ENCODE peak calls at places on chromosomes 16 and 17, in four cellular contexts. I is A549, T is AG10803, G is fibroblast of the aortic adventitia. F is an unnamed sample.

GRCh38 chr16:23500212-23500865 is 10.0 kb downstream of the GGA2 start:
- DNase-seq in I (no peak), T (no peak), G (no peak), F (peak; percentile 72)

GRCh38 chr16:57873218-57873617 is 70.9 kb upstream of the KIFC3 start:
- DNase-seq in I (no peak), T (no peak), G (no peak), F (no peak)

GRCh38 chr17:27502526-27503324 is 46.5 kb downstream of the KSR1 start:
- DNase-seq in I (no peak), T (peak; percentile 98), G (peak; percentile 93), F (no peak)

GRCh38 chr16:69942627-69943170 is 8.4 kb upstream of the CLEC18A start:
- DNase-seq in I (no peak), T (no peak), G (no peak), F (no peak)

GRCh38 chr17:60506312-60506711 is 19.7 kb downstream of the APPBP2 start:
- DNase-seq in I (no peak), T (peak; percentile 48), G (peak; percentile 55), F (no peak)

GRCh38 chr17:46790216-46790615 is 28.3 kb downstream of the WNT3 start:
- DNase-seq in I (no peak), T (no peak), G (no peak), F (no peak)

GRCh38 chr17:38425744-38426143 is 2.5 kb upstream of the ARHGAP23 start:
- DNase-seq in I (no peak), T (no peak), G (no peak), F (no peak)

GRCh38 chr16:595942-596735 is 6.3 kb downstream of the RAB40C start:
- DNase-seq in I (no peak), T (no peak), G (no peak), F (no peak)

GRCh38 chr16:642189-643049 is 791 bp downstream of the MCRIP2 start:
- DNase-seq in I (no peak), T (no peak), G (no peak), F (peak; percentile 84)

GRCh38 chr17:39187152-39187830 is 10.2 kb downstream of the CACNB1 start:
- DNase-seq in I (no peak), T (no peak), G (no peak), F (peak; percentile 63)

GRCh38 chr16:67967956-67968439 is 439 bp downstream of the SLC12A4 start:
- DNase-seq in I (peak; percentile 36), T (peak; percentile 42), G (peak; percentile 32), F (peak; percentile 59)

GRCh38 chr16:83906690-83907089 is 7.8 kb downstream of the MLYCD start:
- DNase-seq in I (no peak), T (peak; percentile 63), G (peak; percentile 39), F (no peak)

GRCh38 chr16:71440669-71441347 is 1.0 kb downstream of the TLE7 start:
- DNase-seq in I (no peak), T (no peak), G (no peak), F (no peak)

GRCh38 chr16:70396209-70396904 is 42.5 kb downstream of the ST3GAL2 start:
- DNase-seq in I (no peak), T (peak; percentile 37), G (peak; percentile 14), F (no peak)

GRCh38 chr17:48406936-48407567 is 23.0 kb downstream of the SKAP1 start:
- DNase-seq in I (no peak), T (no peak), G (peak; percentile 25), F (no peak)

GRCh38 chr16:47966325-47966724 is 189.5 kb downstream of the ABCC12 start:
- DNase-seq in I (no peak), T (no peak), G (no peak), F (no peak)

GRCh38 chr16:1993731-1994131 is 4.0 kb downstream of the SYNGR3 start:
- DNase-seq in I (no peak), T (peak; percentile 44), G (no peak), F (no peak)

GRCh38 chr17:32936894-32937500 is 9.0 kb downstream of the TMEM98 start:
- DNase-seq in I (peak; percentile 78), T (peak; percentile 72), G (peak; percentile 77), F (peak; percentile 64)

GRCh38 chr17:69046130-69046807 is 14.5 kb downstream of the ABCA9 start:
- DNase-seq in I (no peak), T (no peak), G (no peak), F (no peak)

GRCh38 chr17:31753011-31753410 is 106.0 kb downstream of the COPRS start:
- DNase-seq in I (no peak), T (no peak), G (no peak), F (no peak)

GRCh38 chr17:76147211-76148014 is 6.4 kb upstream of the FOXJ1 start:
- DNase-seq in I (peak; percentile 64), T (peak; percentile 31), G (peak; percentile 59), F (no peak)

GRCh38 chr16:49048557-49048956 is 233.1 kb downstream of the CBLN1 start:
- DNase-seq in I (no peak), T (no peak), G (peak; percentile 83), F (no peak)

GRCh38 chr17:15377200-15377599 is 35.8 kb upstream of the TEKT3 start:
- DNase-seq in I (no peak), T (peak; percentile 80), G (peak; percentile 76), F (no peak)

GRCh38 chr16:66660422-66661209 is 35.9 kb downstream of the CMTM4 start:
- DNase-seq in I (peak; percentile 72), T (peak; percentile 86), G (peak; percentile 82), F (peak; percentile 43)

GRCh38 chr17:48513653-48514482 is 16.9 kb downstream of the HOXB1 start:
- DNase-seq in I (no peak), T (no peak), G (no peak), F (no peak)

GRCh38 chr16:10182186-10182683 is at the start of gene GRIN2A:
- DNase-seq in I (no peak), T (no peak), G (no peak), F (no peak)

GRCh38 chr16:10183606-10183959 is 1.4 kb upstream of the GRIN2A start:
- DNase-seq in I (no peak), T (no peak), G (no peak), F (no peak)

GRCh38 chr16:10180042-10180770 is 2.0 kb downstream of the GRIN2A start:
- DNase-seq in I (no peak), T (no peak), G (no peak), F (no peak)

GRCh38 chr16:10180771-10181163 is 1.5 kb downstream of the GRIN2A start:
- DNase-seq in I (peak; percentile 28), T (no peak), G (no peak), F (no peak)

DNA sequence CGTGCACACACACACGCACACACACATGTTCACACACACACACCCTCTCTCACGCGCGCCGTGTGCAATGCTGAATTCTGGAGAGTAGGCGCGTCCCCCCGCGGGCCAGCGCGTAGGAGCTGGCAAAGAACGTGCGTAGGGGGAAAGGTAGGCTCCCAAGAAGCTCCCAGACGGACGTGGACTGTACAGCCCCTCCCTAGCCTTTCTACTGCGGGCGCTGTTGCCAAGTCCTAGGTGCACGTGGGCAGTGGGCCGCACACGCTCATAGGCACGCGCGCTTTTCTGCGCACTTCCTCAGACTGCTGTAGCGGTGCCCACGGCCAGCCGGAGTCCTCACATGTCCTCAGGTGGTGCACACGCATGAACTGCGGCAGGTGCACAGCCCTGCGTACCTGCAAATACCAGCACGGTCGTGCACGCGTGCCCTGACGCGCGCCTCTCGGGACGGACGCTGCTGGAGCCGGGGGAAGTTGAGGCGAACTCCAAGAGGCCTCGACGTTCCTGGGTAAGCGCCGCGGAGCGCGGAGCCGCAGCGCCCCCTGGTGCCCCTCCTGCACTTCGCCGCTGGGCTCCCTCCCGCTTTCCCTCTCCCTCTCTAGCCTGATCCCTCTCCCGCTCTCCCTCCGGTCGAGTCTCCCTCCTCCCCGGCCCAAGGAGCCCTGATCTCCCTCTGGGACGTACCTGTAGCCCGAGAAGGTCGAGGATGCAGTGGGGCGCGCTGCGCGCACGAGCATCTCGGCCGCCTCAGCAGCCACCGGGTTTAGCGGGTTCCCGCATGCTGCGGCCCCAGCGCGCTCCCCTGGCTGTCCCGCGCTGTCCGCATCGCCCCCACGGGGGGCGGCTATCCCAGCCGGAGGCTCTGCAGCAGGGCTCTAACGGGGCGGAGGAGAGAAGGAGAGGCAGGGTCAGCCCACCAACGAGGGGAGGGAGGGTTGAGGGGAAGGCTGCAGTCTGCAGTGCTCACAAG is 749 bp downstream of the GRIN2A start:
- DNase-seq in I (peak; percentile 62), T (peak; percentile 56), G (peak; percentile 70), F (peak; percentile 56)
- TF ChIP-seq CTCF in I (peak; percentile 83), T (peak; percentile 81), G (peak; percentile 92), F (peak; percentile 82)

GRCh38 chr17:50209472-50210248 is 8.2 kb upstream of the COL1A1 start:
- DNase-seq in I (no peak), T (peak; percentile 100), G (peak; percentile 100), F (peak; percentile 79)
- H3K4me3 ChIP-seq in I (no peak overlapping the region), T (peak overlapping the region; percentile 61), G (peak overlapping the region; percentile 57), F (no peak overlapping the region)

GRCh38 chr16:74280448-74280847 is 16.2 kb upstream of the PSMD7 start:
- DNase-seq in I (no peak), T (no peak), G (no peak), F (no peak)

GRCh38 chr16:74271879-74272278 is 24.7 kb upstream of the PSMD7 start:
- DNase-seq in I (no peak), T (no peak), G (no peak), F (no peak)

GRCh38 chr16:74279805-74280204 is 16.8 kb upstream of the PSMD7 start:
- DNase-seq in I (no peak), T (no peak), G (no peak), F (no peak)

GRCh38 chr16:74279266-74279665 is 17.3 kb upstream of the PSMD7 start:
- DNase-seq in I (no peak), T (no peak), G (no peak), F (no peak)

DNA sequence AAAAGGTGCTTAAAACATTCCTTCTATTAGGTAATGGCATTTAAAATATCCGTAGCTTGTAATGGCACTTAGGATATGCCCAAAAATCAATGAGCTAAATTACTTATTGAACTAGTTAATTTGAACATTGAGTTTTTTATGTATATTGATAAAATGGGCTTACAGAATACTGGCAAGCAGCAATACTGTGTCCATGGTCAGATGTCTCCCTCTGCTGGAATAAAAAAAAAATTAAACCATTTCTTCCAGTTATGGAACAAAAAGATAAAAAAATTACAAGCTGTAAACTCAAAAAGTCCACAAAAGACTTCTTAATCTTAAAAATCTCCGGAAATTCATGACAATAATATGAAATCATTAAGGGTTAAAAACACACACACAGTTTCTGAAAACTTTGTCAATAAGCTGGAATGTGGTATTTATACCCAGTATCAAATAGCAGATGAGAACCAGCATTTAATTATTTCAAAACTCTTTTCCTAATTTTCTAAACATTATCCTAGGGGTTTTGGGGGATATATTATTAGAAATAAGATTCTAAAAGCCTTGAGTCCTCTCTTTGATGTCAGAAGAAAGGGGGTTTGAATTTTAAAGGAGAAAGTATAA is 21.5 kb upstream of the PSMD7 start:
- DNase-seq in I (peak; percentile 38), T (peak; percentile 23), G (peak; percentile 46), F (no peak)
- TF ChIP-seq CTCF in I (peak; percentile 75), T (peak; percentile 52), G (peak; percentile 47), F (no peak)

GRCh38 chr17:18626152-18626870 is 17.9 kb downstream of the TBC1D28 start:
- DNase-seq in I (peak; percentile 5), T (no peak), G (no peak), F (no peak)
- H3K4me3 ChIP-seq in I (peak overlapping the region; percentile 11), T (no peak overlapping the region), G (no peak overlapping the region), F (no peak overlapping the region)

DNA sequence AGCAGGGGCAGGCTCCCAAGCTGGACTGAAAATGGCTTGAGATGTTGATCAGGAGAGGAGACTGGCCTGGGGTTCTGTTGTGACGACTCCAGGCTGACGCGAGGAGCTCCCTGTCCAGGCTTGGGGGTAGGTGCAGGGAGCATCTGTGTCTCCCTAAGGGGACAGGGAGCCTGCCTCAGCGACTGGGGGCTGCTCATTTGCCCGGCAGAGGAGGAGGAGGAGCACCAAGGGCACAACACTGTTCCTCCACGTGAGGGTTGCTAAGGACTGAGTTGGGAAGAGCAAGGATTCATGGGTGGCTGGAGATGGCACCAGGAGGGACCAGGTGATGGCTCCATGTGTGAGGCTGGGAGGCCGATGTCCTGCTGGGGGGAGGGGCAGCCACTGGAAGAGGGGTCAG is 53.3 kb downstream of the USP22 start:
- DNase-seq in I (no peak), T (no peak), G (no peak), F (no peak)
- TF ChIP-seq CTCF in I (no peak), T (no peak), G (no peak), F (no peak)